ENCODE peak calls at places on chromosomes 13 and 19, in six cellular contexts. E is AG04450; A is stimulated activated CD8-positive, alpha-beta memory T cell treated with anti-CD3 and anti-CD28 coated beads, Interleukin-12 subunit alpha, Interleukin-12 subunit beta, amount 100 ng/mL, for 4 hours; J is GM04503; K is AG09319; B is neuronal stem cell. H is an unnamed sample.

GRCh38 chr19:13430790-13431582 is 75.3 kb downstream of the CACNA1A start:
- DNase-seq in E (peak; percentile 11), A (peak; percentile 7), J (no peak), K (peak; percentile 11), B (peak; percentile 17), H (peak; percentile 81)

GRCh38 chr13:74153316-74153715 is 19.1 kb upstream of the KLF12 start:
- DNase-seq in E (no peak), A (no peak), J (no peak), K (no peak), B (no peak), H (no peak)

GRCh38 chr19:31390721-31391120 is 41.5 kb upstream of the TSHZ3 start:
- DNase-seq in E (no peak), A (no peak), J (no peak), K (no peak), B (no peak), H (no peak)

GRCh38 chr19:50490991-50491472 is 14.4 kb upstream of the GARIN5A start:
- DNase-seq in E (no peak), A (no peak), J (no peak), K (no peak), B (no peak), H (peak; percentile 49)

GRCh38 chr19:1041272-1041834 is 1.4 kb downstream of the ABCA7 start:
- DNase-seq in E (no peak), A (no peak), J (no peak), K (no peak), B (no peak), H (no peak)

GRCh38 chr13:99311137-99311536 is 3.9 kb upstream of the GPR183 start:
- DNase-seq in E (no peak), A (no peak), J (no peak), K (no peak), B (no peak), H (peak; percentile 75)

GRCh38 chr19:38640368-38640767 is 7.1 kb upstream of the ACTN4 start:
- DNase-seq in E (no peak), A (no peak), J (no peak), K (no peak), B (no peak), H (no peak)

GRCh38 chr19:13794752-13795589 is at the start of gene ZSWIM4:
- DNase-seq in E (peak; percentile 98), A (peak; percentile 88), J (peak; percentile 96), K (peak; percentile 98), B (peak; percentile 100), H (peak; percentile 97)

GRCh38 chr19:46601318-46602224 is at the start of gene CALM3:
- DNase-seq in E (no peak), A (no peak), J (no peak), K (no peak), B (no peak), H (no peak)

GRCh38 chr19:543912-544608 is at the start of gene GZMM:
- DNase-seq in E (no peak), A (peak; percentile 77), J (no peak), K (no peak), B (no peak), H (peak; percentile 89)

GRCh38 chr13:111076156-111077013 is 38.7 kb upstream of the ARHGEF7 start:
- DNase-seq in E (no peak), A (no peak), J (no peak), K (no peak), B (no peak), H (no peak)

GRCh38 chr13:65943024-65943423 is 1287.1 kb downstream of the PCDH9 start:
- DNase-seq in E (no peak), A (no peak), J (no peak), K (no peak), B (no peak), H (no peak)

GRCh38 chr13:63481334-63481733 is 2065.7 kb upstream of the PCDH20 start:
- DNase-seq in E (no peak), A (no peak), J (peak; percentile 9), K (peak; percentile 20), B (no peak), H (no peak)

GRCh38 chr19:54230031-54230430 is 7.2 kb upstream of the LILRB3 start:
- DNase-seq in E (no peak), A (no peak), J (no peak), K (no peak), B (no peak), H (no peak)

GRCh38 chr19:48108997-48109782 is 1.4 kb downstream of the PLA2G4C start:
- DNase-seq in E (no peak), A (no peak), J (no peak), K (no peak), B (no peak), H (no peak)

GRCh38 chr13:93709511-93710244 is 483.1 kb downstream of the GPC6 start:
- DNase-seq in E (no peak), A (no peak), J (no peak), K (peak; percentile 29), B (no peak), H (no peak)

GRCh38 chr13:75052616-75053015 is 429.4 kb downstream of the TBC1D4 start:
- DNase-seq in E (no peak), A (no peak), J (no peak), K (no peak), B (no peak), H (no peak)

GRCh38 chr13:68628994-68629393 is 1398.9 kb upstream of the PCDH9 start:
- DNase-seq in E (no peak), A (no peak), J (no peak), K (no peak), B (no peak), H (no peak)